ENCODE peak calls at places on chromosomes 5 and 9, in four cellular contexts. T is NCI-H82; U is activated effector memory CD4-positive, alpha-beta T cell treated with Interleukin-2 at 50 U/mL for 16 hours; V is HAP-1. W is an unnamed sample.

GRCh38 chr5:151584057-151584937 is 6.8 kb downstream of the FAT2 start:
- DNase-seq in V (no peak), T (no peak), U (no peak), W (no peak)

GRCh38 chr9:95017062-95017461 is 290.6 kb downstream of the AOPEP start:
- DNase-seq in V (no peak), U (no peak), T (no peak), W (no peak)

GRCh38 chr5:98772415-98773213 is 849 bp upstream of the RGMB start:
- DNase-seq in U (peak), T (peak), V (no peak), W (peak)

GRCh38 chr5:179802950-179803562 is 3.6 kb downstream of the MGAT4B start:
- DNase-seq in V (no peak), U (no peak), T (no peak), W (peak)

GRCh38 chr5:95861858-95862561 is 39.5 kb upstream of the GLRX start:
- DNase-seq in V (no peak), T (no peak), U (no peak), W (no peak)

GRCh38 chr5:67806647-67807046 is 408.9 kb upstream of the PIK3R1 start:
- DNase-seq in U (no peak), V (no peak), T (no peak), W (no peak)

GRCh38 chr5:16467363-16468219 is 2.0 kb upstream of the ZNF622 start:
- DNase-seq in T (peak), U (no peak), V (no peak), W (peak)

GRCh38 chr5:112878760-112879159 is 17.7 kb downstream of the SRP19 start:
- DNase-seq in V (no peak), T (no peak), U (peak), W (no peak)

GRCh38 chr5:73306078-73306719 is 133.2 kb downstream of the TMEM174 start:
- DNase-seq in V (no peak), U (no peak), T (no peak), W (no peak)

GRCh38 chr5:159097461-159098284 is 2.0 kb downstream of the EBF1 start:
- DNase-seq in T (peak), U (no peak), V (no peak), W (peak)

GRCh38 chr5:55030220-55030619 is 6.2 kb downstream of the GZMK start:
- DNase-seq in T (no peak), U (no peak), V (no peak), W (no peak)